ENCODE peak calls at places on chromosomes 3 and 15, in four cellular contexts. S is K562, D is H1, X is HepG2. N is an unnamed sample.

GRCh38 chr3:13098605-13099004 is 25.4 kb upstream of the IQSEC1 start:
- DNase-seq in S (no peak), D (no peak), X (no peak), N (no peak)

GRCh38 chr3:46892285-46893145 is 15.0 kb downstream of the PTH1R start:
- DNase-seq in S (peak), D (peak), X (no peak), N (peak)

GRCh38 chr3:194481525-194482195 is 5.1 kb downstream of the ATP13A3 start:
- DNase-seq in S (no peak), D (no peak), X (peak), N (no peak)

GRCh38 chr3:88057650-88058321 is 1.0 kb downstream of the CGGBP1 start:
- DNase-seq in S (no peak), D (no peak), X (no peak), N (no peak)

GRCh38 chr3:184377882-184378445 is at the start of gene THPO:
- DNase-seq in S (peak), D (no peak), X (peak), N (no peak)

GRCh38 chr15:58401276-58401675 is 30.5 kb upstream of the LIPC start:
- DNase-seq in S (no peak), D (no peak), X (no peak), N (no peak)

GRCh38 chr15:88834211-88834812 is 31.1 kb downstream of the ACAN start:
- DNase-seq in S (peak), D (peak), X (no peak), N (peak)

GRCh38 chr3:136750209-136750921 is 1.8 kb downstream of the STAG1 start:
- DNase-seq in S (no peak), D (peak), X (peak), N (peak)

GRCh38 chr3:135197246-135197645 is 402.2 kb downstream of the EPHB1 start:
- DNase-seq in S (no peak), D (no peak), X (no peak), N (no peak)

GRCh38 chr3:136659253-136659652 is 92.9 kb downstream of the STAG1 start:
- DNase-seq in S (peak), D (no peak), X (no peak), N (peak)

GRCh38 chr3:168322941-168323340 is 227.2 kb upstream of the GOLIM4 start:
- DNase-seq in S (no peak), D (no peak), X (no peak), N (no peak)

GRCh38 chr3:59065240-59065639 is 15.4 kb upstream of the CFAP20DC start:
- DNase-seq in S (no peak), D (no peak), X (no peak), N (no peak)

GRCh38 chr15:40498418-40498817 is 27.6 kb downstream of the CHST14 start:
- DNase-seq in S (no peak), D (no peak), X (no peak), N (no peak)

GRCh38 chr3:47772788-47773187 is 8.9 kb downstream of the SMARCC1 start:
- DNase-seq in S (no peak), D (no peak), X (no peak), N (no peak)

GRCh38 chr15:63250312-63250965 is 27.0 kb upstream of the APH1B start:
- DNase-seq in S (no peak), D (no peak), X (no peak), N (no peak)

GRCh38 chr15:61659571-61660190 is 400.6 kb downstream of the VPS13C start:
- DNase-seq in S (no peak), D (no peak), X (no peak), N (no peak)

GRCh38 chr3:159082514-159082913 is 280.7 kb downstream of the MFSD1 start:
- DNase-seq in S (no peak), D (no peak), X (no peak), N (no peak)

GRCh38 chr3:79521221-79521848 is 246.5 kb downstream of the ROBO1 start:
- DNase-seq in S (peak), D (no peak), X (peak), N (peak)

GRCh38 chr3:50637012-50637411 is 20.1 kb downstream of the MAPKAPK3 start:
- DNase-seq in S (no peak), D (no peak), X (no peak), N (no peak)

GRCh38 chr3:82002993-82003642 is 241.7 kb upstream of the GBE1 start:
- DNase-seq in S (no peak), D (no peak), X (no peak), N (no peak)

GRCh38 chr3:11716576-11717250 is 73.0 kb upstream of the VGLL4 start:
- DNase-seq in S (no peak), D (no peak), X (no peak), N (no peak)

GRCh38 chr3:73762855-73763254 is 138.1 kb upstream of the PDZRN3 start:
- DNase-seq in S (no peak), D (peak), X (no peak), N (no peak)

GRCh38 chr15:45776772-45777171 is 141.9 kb downstream of the SQOR start:
- DNase-seq in S (no peak), D (no peak), X (peak), N (no peak)

GRCh38 chr3:132504375-132504921 is 87.1 kb downstream of the DNAJC13 start:
- DNase-seq in S (no peak), D (no peak), X (no peak), N (no peak)

GRCh38 chr15:75156306-75157215 is 45.1 kb upstream of the C15orf39 start:
- DNase-seq in S (no peak), D (peak), X (no peak), N (peak)

GRCh38 chr3:133295199-133295901 is 104.5 kb upstream of the BFSP2 start:
- DNase-seq in S (no peak), D (no peak), X (no peak), N (no peak)

GRCh38 chr3:128317698-128318231 is 148.9 kb downstream of the DNAJB8 start:
- DNase-seq in S (no peak), D (peak), X (no peak), N (no peak)

GRCh38 chr3:106485202-106485601 is 616.4 kb upstream of the CBLB start:
- DNase-seq in S (no peak), D (no peak), X (no peak), N (no peak)

GRCh38 chr15:64017082-64017588 is 29.1 kb downstream of the DAPK2 start:
- DNase-seq in S (no peak), D (no peak), X (peak), N (peak)

GRCh38 chr3:140753865-140754754 is 76.2 kb downstream of the TRIM42 start:
- DNase-seq in S (no peak), D (no peak), X (no peak), N (no peak)

GRCh38 chr3:124209426-124209825 is 217.5 kb upstream of the ROPN1 start:
- DNase-seq in S (no peak), D (no peak), X (no peak), N (no peak)

GRCh38 chr3:169818330-169818729 is 5.6 kb upstream of the LRRC34 start:
- DNase-seq in S (no peak), D (no peak), X (no peak), N (no peak)

GRCh38 chr3:4421121-4421520 is 45.9 kb downstream of the SUMF1 start:
- DNase-seq in S (peak), D (no peak), X (no peak), N (peak)

GRCh38 chr3:121660356-121661171 is at the start of gene HCLS1:
- DNase-seq in S (no peak), D (no peak), X (no peak), N (no peak)

GRCh38 chr3:38646630-38647029 is 2.9 kb downstream of the SCN5A start:
- DNase-seq in S (peak), D (peak), X (peak), N (peak)

GRCh38 chr15:85339976-85340665 is 40.3 kb upstream of the AKAP13 start:
- DNase-seq in S (no peak), D (no peak), X (no peak), N (no peak)

GRCh38 chr3:9673082-9673481 is 23.8 kb downstream of the MTMR14 start:
- DNase-seq in S (no peak), D (no peak), X (no peak), N (no peak)

GRCh38 chr3:54836876-54837275 is 91.0 kb downstream of the LRTM1 start:
- DNase-seq in S (no peak), D (no peak), X (no peak), N (no peak)

GRCh38 chr3:111534701-111535100 is 7.3 kb upstream of the CD96 start:
- DNase-seq in S (no peak), D (no peak), X (no peak), N (no peak)

GRCh38 chr3:188090626-188091309 is 63.2 kb upstream of the LPP start:
- DNase-seq in S (no peak), D (no peak), X (no peak), N (no peak)

GRCh38 chr3:188085596-188086560 is 68.1 kb upstream of the LPP start:
- DNase-seq in S (no peak), D (no peak), X (no peak), N (no peak)

GRCh38 chr3:188092648-188093047 is 61.3 kb upstream of the LPP start:
- DNase-seq in S (no peak), D (no peak), X (no peak), N (no peak)

GRCh38 chr3:188091746-188092145 is 62.2 kb upstream of the LPP start:
- DNase-seq in S (no peak), D (no peak), X (no peak), N (no peak)

DNA sequence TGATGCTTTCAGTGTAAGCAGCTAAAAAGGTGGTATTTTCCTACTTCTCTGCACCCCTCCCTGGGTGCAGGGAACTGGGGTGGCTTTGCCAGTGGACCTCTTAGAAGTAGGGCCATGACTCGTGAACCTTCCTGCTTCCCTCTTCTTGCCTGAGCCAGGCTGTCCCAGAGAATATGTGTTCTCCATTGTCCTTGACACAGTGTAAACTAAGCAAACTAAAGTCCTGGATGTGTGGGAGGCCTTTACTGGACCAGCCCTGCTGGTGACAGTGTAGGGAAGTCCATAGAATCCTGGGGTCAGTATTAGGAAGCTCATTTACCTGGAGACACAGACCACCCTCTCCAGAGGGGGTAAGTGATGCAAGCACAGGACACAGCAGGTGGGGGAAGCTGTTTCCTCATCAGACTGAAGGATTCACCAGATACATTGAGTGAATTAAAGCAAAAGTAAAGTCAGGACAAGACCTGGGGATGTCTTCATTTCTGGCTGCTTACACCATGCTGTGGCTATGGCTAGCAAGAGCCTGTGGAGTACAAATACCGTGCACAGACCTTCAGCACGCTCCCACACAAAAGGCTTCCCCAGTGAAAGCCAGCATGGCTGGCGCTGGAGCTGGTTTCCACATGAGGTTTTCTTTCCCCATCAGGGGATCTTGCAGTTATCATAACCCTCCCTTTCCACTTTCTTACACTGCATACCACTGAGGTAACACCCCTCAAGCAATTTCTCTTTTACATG is 64.8 kb upstream of the LPP start:
- DNase-seq in S (no peak), D (no peak), X (peak), N (no peak)
- TF ChIP-seq MAFK in S (no peak), D (no peak), X (no peak), N (no peak)

DNA sequence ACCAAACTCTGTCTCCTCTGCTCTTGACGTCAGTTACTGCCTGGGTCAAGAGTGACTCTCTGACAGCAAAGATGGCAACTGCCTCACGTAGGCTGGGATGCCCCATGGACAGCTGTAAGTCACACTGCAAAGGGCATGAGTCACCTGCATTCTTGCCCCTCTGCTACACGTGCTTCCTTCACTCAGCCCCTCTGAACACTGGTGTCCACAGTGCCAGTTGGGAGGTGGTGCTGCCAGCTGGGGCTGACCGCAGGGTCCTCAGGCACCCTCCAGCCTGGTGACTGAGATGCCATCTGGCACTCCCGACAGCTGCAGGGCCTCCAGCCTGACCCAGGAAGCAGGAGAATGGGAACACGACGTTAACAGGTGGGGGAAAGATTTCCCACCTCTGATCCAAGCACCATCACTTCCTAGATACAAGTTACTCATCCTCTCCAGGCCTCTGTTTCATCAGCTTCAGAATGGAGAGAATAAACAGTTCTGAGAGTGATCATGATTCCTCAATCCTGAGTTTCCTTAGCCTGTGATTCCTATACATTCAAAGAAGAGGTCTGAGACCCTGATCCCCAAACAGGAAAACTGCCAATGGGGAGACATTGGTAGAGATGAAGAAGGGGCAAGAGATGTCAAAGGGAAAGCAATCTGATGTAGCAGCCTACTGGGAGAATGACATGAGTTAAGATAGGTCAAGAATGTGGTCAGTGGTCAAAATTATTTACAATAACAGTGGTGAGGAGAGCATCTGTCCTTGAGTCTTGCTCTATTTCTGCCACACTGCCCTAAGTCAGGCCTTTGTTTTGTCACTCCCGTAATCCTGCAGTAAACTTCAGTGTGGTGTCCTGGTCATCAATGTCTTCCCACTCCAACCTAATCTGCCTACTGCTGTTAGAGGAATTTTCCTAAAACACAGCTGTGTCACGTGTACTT is 86.1 kb upstream of the BCL6 start:
- DNase-seq in S (no peak), D (peak), X (no peak), N (no peak)
- TF ChIP-seq JUN in S (no peak), D (no peak), X (no peak), N (no peak)

DNA sequence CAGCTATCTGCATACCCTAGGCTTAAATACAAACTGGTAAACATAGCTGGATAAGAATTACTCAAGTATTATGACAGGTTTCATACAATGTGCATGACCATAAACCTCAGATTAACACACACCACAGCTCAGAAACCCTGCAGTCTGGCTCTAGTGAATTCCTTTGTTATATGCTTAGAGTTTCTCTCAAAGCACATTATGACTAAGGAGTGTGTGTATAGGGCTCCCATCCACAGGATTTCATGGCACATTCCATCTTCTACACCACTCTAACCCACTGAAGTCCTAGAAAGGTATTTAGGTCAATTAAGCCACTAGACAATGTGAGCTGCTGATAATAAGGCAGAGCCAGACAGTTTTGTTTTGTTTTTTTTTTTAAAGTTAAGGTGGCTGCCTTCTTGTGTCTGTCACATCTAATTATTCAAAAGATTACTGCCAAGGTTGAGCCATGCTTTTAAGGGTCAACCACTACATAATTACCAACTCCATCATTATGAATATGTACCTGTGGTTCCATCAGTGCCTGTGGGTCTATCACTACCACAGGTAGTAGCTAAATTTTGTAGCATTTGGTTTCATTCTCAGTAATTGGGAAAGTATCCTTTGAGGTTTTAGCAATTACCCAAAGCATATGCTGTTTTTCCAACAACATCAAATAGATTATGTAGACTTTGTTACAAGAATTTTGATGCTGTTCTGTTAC is 107.0 kb downstream of the ALCAM start:
- DNase-seq in S (no peak), D (no peak), X (no peak), N (no peak)
- TF ChIP-seq MAFK in S (no peak), D (no peak), X (no peak), N (no peak)

DNA sequence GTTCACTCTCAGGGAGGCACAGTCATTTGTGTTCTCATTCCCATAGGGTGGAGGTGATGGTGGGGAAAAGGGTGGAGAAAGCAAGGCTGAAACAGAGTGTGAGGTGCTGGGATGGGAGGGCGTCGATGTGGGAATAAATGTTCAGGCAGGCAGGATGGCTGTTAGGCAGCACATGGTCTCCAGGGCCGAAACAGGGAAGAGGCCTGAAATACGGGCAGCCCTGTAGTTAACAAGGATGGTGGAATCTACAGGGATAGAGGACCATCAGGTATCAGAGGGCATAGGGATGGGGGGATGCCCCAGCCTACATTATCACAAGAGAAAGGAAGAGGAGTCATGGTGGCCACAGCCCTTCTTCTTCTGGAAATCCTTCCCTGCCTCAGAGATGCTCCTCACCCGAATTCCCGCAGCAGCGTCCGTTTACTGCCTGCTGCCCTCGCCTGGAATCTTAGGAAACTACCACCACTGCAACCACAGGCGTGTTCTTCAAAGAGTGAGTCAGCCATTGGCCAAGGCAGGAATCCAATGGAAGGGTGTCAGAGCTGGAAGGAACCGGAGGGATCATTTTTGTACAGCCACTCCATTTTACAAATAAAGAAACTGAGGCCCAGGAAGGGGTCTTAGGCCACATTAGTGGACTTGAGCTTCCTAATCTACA is 49.7 kb upstream of the POMGNT2 start:
- DNase-seq in S (peak), D (peak), X (peak), N (peak)
- TF ChIP-seq JUN in S (peak), D (no peak), X (no peak), N (no peak)

GRCh38 chr3:119221779-119222320 is 18.8 kb downstream of the B4GALT4 start:
- DNase-seq in S (no peak), D (no peak), X (no peak), N (no peak)
- TF ChIP-seq MAFK in S (no peak), D (no peak), X (no peak), N (no peak)

DNA sequence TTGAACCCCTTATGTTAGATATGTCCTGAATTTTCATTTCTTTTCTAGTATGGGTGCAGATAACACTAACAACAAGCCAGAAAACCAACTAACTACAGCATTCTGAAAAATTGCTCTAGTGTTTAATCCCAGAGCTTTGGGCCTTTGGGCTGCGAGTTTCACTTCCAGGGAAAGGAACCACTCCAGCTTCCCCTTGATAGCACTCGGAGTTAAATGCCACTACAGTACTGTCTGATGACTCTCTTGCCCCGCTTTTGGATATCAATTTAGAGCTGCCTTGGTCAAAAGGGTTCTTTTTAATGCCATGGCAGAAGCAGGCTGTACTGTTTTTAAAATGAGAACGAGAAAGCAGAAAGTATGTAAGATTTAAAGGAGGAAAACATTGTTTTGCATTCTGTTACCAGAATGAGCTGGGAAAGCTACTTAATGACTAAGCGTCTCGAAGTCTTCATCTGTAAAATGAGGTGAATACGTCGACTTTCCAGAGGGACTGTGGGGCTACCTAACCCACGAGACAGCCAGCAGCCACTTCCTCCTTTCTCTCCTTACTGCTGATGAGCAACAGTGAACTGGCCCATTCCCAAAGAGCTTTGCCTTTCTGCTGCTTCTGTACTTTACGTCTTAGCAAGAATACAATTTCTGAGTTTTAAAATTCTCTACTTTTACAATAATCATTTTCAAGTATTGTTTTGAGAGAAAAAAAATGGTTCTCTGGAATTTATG is 299.3 kb upstream of the LYSMD4 start:
- DNase-seq in S (no peak), D (no peak), X (no peak), N (no peak)
- TF ChIP-seq JUN in S (no peak), D (no peak), X (no peak), N (no peak)

N was measured in A549.